ENCODE peak calls at places on chromosomes 13 and 19, in seven cellular contexts. F is brain microvascular endothelial cell, I is lung microvascular endothelial cell, P is COR-L47, B is OCI-M1, S is B cell, X is hypothalamus. G is an unnamed sample.

GRCh38 chr19:31834070-31834469 is 484.8 kb upstream of the TSHZ3 start:
- DNase-seq in S (no peak), X (no peak), B (no peak), P (no peak), F (no peak), I (no peak), G (no peak)

GRCh38 chr19:16605115-16605514 is 22.9 kb downstream of the MED26 start:
- DNase-seq in F (no peak), B (no peak), X (no peak), P (no peak), I (no peak), S (no peak), G (no peak)

GRCh38 chr13:75723927-75724326 is 87.8 kb downstream of the LMO7 start:
- DNase-seq in B (no peak), P (no peak), S (no peak), F (no peak), I (no peak), X (no peak), G (no peak)

GRCh38 chr19:16066611-16067104 is 9.6 kb upstream of the TPM4 start:
- DNase-seq in I (peak; percentile 91), P (no peak), F (peak; percentile 76), B (peak; percentile 58), X (no peak), S (peak; percentile 65), G (peak; percentile 87)

GRCh38 chr19:44951179-44952159 is 3.7 kb upstream of the CLPTM1 start:
- DNase-seq in P (peak; percentile 77), F (peak; percentile 75), I (peak; percentile 83), X (peak; percentile 42), S (peak; percentile 74), B (peak; percentile 89), G (peak; percentile 65)

GRCh38 chr19:17121736-17122293 is 46.2 kb downstream of the MYO9B start:
- DNase-seq in B (no peak), X (no peak), F (peak; percentile 45), S (no peak), P (no peak), I (no peak), G (no peak)

GRCh38 chr19:16380314-16380695 is 55.7 kb downstream of the KLF2 start:
- DNase-seq in X (no peak), F (no peak), B (no peak), S (no peak), P (no peak), I (no peak), G (no peak)

GRCh38 chr19:18754501-18754900 is 36.6 kb downstream of the COMP start:
- DNase-seq in S (no peak), B (no peak), P (no peak), F (no peak), I (no peak), X (no peak), G (no peak)

GRCh38 chr19:6664916-6665315 is 5.0 kb downstream of the TNFSF14 start:
- DNase-seq in X (no peak), I (no peak), F (no peak), S (no peak), B (no peak), P (no peak), G (no peak)

GRCh38 chr13:93270769-93271753 is 44.5 kb downstream of the GPC6 start:
- DNase-seq in S (no peak), F (no peak), P (peak; percentile 66), I (no peak), B (peak; percentile 25), X (no peak), G (peak; percentile 61)

GRCh38 chr19:55216461-55217198 is 7.3 kb upstream of the PTPRH start:
- DNase-seq in B (peak; percentile 99), X (peak; percentile 34), I (peak; percentile 99), F (peak; percentile 99), S (peak; percentile 62), P (peak; percentile 94), G (peak; percentile 95)

GRCh38 chr13:50576156-50576555 is 267.3 kb downstream of the DLEU7 start:
- DNase-seq in F (no peak), B (no peak), P (peak; percentile 97), X (no peak), I (no peak), S (no peak), G (no peak)

GRCh38 chr19:50513746-50514345 is at the start of gene ASPDH:
- DNase-seq in P (no peak), I (no peak), X (peak; percentile 61), B (peak; percentile 7), S (no peak), F (no peak), G (no peak)

GRCh38 chr13:95552539-95553270 is at the start of gene CLDN10:
- DNase-seq in X (no peak), P (no peak), B (no peak), I (no peak), S (no peak), F (no peak), G (no peak)

GRCh38 chr19:17490411-17490810 is 20.1 kb downstream of the SLC27A1 start:
- DNase-seq in X (no peak), I (no peak), P (no peak), B (no peak), S (no peak), F (no peak), G (no peak)

GRCh38 chr19:17969096-17969792 is 2.3 kb downstream of the KCNN1 start:
- DNase-seq in S (peak; percentile 41), B (no peak), P (no peak), X (no peak), F (no peak), I (no peak), G (no peak)

GRCh38 chr19:52640916-52641315 is 2.8 kb upstream of the ZNF83 start:
- DNase-seq in P (no peak), I (peak; percentile 9), S (no peak), X (no peak), B (no peak), F (no peak), G (no peak)